ENCODE peak calls at places on chromosomes 4 and X, in four cellular contexts. T is GM12878, M is HepG2, K is K562. A is an unnamed sample.
A peak's percentile ranks its signal among the peaks of the same experiment; 100 is the strongest.

GRCh38 chrX:9794495-9794894 is 8.3 kb downstream of the SHROOM2 start:
- DNase-seq in M (no peak), T (no peak), K (no peak), A (no peak)

GRCh38 chrX:44042731-44043130 is 69.5 kb upstream of the NDP start:
- DNase-seq in M (no peak), K (no peak), T (no peak), A (no peak)

GRCh38 chr4:21593268-21594002 is 355.1 kb downstream of the KCNIP4 start:
- DNase-seq in T (no peak), M (no peak), K (no peak), A (peak; percentile 10)

GRCh38 chrX:45758319-45758718 is 557.6 kb upstream of the DIPK2B start:
- DNase-seq in T (peak; percentile 61), M (no peak), K (no peak), A (no peak)

GRCh38 chr4:121706595-121707021 is 9.8 kb upstream of the ANXA5 start:
- DNase-seq in M (no peak), T (no peak), K (no peak), A (no peak)

GRCh38 chr4:131509521-131509920 is 1639.6 kb upstream of the PCDH10 start:
- DNase-seq in T (no peak), K (no peak), M (no peak), A (no peak)

GRCh38 chr4:83219344-83219990 is 65.1 kb downstream of the COQ2 start:
- DNase-seq in T (peak; percentile 77), M (no peak), K (no peak), A (no peak)

GRCh38 chr4:120432451-120432850 is 365.8 kb upstream of the MAD2L1 start:
- DNase-seq in M (no peak), T (no peak), K (no peak), A (no peak)

GRCh38 chrX:149541521-149542047 is 772 bp downstream of the EOLA1 start:
- DNase-seq in M (no peak), T (no peak), K (peak; percentile 21), A (no peak)

GRCh38 chr4:10124167-10124930 is 7.8 kb upstream of the WDR1 start:
- DNase-seq in M (no peak), T (no peak), K (no peak), A (no peak)

GRCh38 chr4:16439003-16439402 is 212.7 kb upstream of the TAPT1 start:
- DNase-seq in M (no peak), T (no peak), K (no peak), A (no peak)

GRCh38 chr4:84502333-84502954 is 3.4 kb upstream of the NKX6-1 start:
- DNase-seq in M (no peak), K (no peak), T (no peak), A (no peak)

GRCh38 chrX:154046262-154046771 is 26.6 kb upstream of the IRAK1 start:
- DNase-seq in M (no peak), T (no peak), K (no peak), A (no peak)

GRCh38 chr4:1754336-1754735 is 33.0 kb downstream of the TACC3 start:
- DNase-seq in T (no peak), M (no peak), K (no peak), A (no peak)

GRCh38 chrX:153708415-153708814 is 15.8 kb downstream of the BCAP31 start:
- DNase-seq in T (no peak), K (peak; percentile 54), M (peak; percentile 65), A (peak; percentile 83)

DNA sequence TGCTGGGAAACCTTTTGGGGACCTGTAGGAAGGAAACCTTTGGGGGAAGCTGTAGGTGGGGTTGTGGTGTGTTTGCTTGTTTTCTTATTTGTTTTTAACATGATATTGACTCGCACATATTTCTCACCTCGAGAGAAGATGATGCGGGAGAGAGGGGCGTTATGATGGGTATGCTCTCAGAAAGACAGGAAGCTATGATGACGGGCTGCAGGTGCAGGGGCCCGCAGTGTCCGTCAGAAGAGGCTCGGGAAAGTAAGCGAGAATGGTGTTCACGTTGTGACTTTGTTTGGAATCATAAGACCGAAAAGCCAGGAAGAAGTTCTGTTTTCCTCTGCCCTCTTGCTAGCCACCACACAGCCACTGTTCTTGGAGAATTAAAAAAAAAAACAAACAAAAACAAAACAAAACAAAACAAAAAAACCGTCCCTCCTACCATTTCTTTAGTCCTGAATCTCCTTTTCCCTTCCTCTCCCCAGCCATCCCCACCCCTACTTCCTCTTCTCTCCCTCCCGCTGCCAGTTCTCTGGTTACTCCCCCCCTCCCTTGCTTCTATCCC is 369 bp upstream of the BMP3 start:
- DNase-seq in K (no peak), T (no peak), M (no peak), A (no peak)
- TF ChIP-seq NFIC in K (no peak), T (no peak), M (no peak), A (no peak)

GRCh38 chr4:7428261-7429068 is 6.3 kb downstream of the PSAPL1 start:
- DNase-seq in M (no peak), K (no peak), T (no peak), A (peak; percentile 22)

GRCh38 chr4:7427326-7428260 is 7.1 kb downstream of the PSAPL1 start:
- DNase-seq in K (no peak), T (no peak), M (no peak), A (peak; percentile 17)

GRCh38 chr4:7425591-7426468 is 8.9 kb downstream of the PSAPL1 start:
- DNase-seq in M (no peak), K (no peak), T (no peak), A (peak; percentile 21)

GRCh38 chr4:7425171-7425570 is 9.6 kb downstream of the PSAPL1 start:
- DNase-seq in M (no peak), T (no peak), K (no peak), A (peak; percentile 16)

GRCh38 chr4:7426525-7427171 is 8.1 kb downstream of the PSAPL1 start:
- DNase-seq in K (no peak), M (no peak), T (no peak), A (peak; percentile 7)
- TF ChIP-seq NFIC in K (no peak), M (no peak), T (no peak), A (no peak)

GRCh38 chr4:114980932-114981693 is 132.3 kb downstream of the NDST4 start:
- DNase-seq in K (no peak), T (no peak), M (no peak), A (no peak)
- TF ChIP-seq NFIC in K (no peak), T (no peak), M (no peak), A (no peak)

GRCh38 chrX:71533850-71534515 is 1.1 kb downstream of the OGT start:
- DNase-seq in K (peak; percentile 25), T (no peak), M (peak; percentile 7), A (peak; percentile 42)
- TF ChIP-seq NFIC in K (no peak), T (no peak), M (no peak), A (no peak)

GRCh38 chrX:25131055-25131454 is 115.3 kb upstream of the ARX start:
- DNase-seq in K (no peak), M (no peak), T (no peak), A (no peak)
- TF ChIP-seq NFIC in K (no peak), M (no peak), T (no peak), A (no peak)

GRCh38 chr4:3192188-3192587 is 56.8 kb upstream of the MSANTD1 start:
- DNase-seq in M (no peak), K (no peak), T (no peak), A (no peak)
- TF ChIP-seq NFIC in M (no peak), K (no peak), T (no peak), A (no peak)

DNA sequence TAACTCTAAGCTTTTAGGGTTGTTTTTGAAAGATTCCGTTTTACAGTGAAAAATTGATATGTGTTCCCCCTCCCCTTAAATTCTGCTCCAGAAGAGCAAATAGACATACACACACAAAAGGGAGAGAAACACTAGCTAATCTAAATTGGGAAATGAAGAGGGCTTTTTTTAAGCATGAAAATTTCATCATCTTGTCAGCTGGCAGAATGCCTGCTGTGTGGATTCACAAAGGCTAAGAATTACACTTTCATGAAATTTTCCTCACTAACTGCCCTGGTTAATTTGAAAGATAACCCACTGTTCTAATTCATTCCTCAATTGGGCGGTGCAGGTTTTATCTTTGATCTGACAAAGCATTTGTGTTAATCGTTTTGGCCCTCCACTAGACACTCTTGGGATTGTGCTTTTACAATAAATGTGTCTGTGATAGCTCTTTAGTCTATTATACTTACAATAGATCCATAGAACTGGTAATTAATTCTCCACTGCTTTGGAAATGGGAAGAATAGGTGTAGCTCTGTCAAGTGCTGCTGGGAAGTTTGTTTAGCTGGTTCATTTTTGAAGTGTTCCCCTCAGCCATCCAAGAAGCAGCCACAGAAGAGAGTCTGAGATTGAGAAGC is 152.9 kb downstream of the POLA1 start:
- DNase-seq in M (no peak), T (no peak), K (no peak), A (no peak)
- TF ChIP-seq NFIC in M (no peak), T (no peak), K (no peak), A (no peak)

A was measured in SK-N-SH.